ENCODE peak calls at places on chromosomes 2 and 18, in four cellular contexts. P is H9, L is H1, W is mesenchymal stem cell. J is an unnamed sample.

GRCh38 chr18:49238433-49239042 is 221.9 kb downstream of the DYM start:
- DNase-seq in L (no peak), P (no peak), W (peak), J (peak)

GRCh38 chr2:236001166-236001828 is 166.9 kb downstream of the GBX2 start:
- DNase-seq in P (no peak), L (no peak), W (no peak), J (no peak)

GRCh38 chr2:12979066-12979465 is 262.3 kb downstream of the TRIB2 start:
- DNase-seq in L (no peak), P (no peak), W (no peak), J (no peak)

GRCh38 chr2:48944961-48945360 is 189.4 kb upstream of the LHCGR start:
- DNase-seq in P (no peak), L (no peak), W (no peak), J (no peak)

GRCh38 chr2:17272649-17273048 is 245.6 kb downstream of the RAD51AP2 start:
- DNase-seq in L (no peak), W (no peak), P (no peak), J (no peak)

GRCh38 chr2:240983361-240983995 is 14.9 kb upstream of the SNED1 start:
- DNase-seq in P (peak), W (no peak), L (peak), J (no peak)

GRCh38 chr2:182456784-182457183 is 29.9 kb upstream of the PDE1A start:
- DNase-seq in L (no peak), P (no peak), W (peak), J (no peak)

GRCh38 chr2:15242936-15243461 is 318.1 kb downstream of the NBAS start:
- DNase-seq in P (no peak), W (no peak), L (no peak), J (no peak)

GRCh38 chr18:61546598-61546997 is 213.4 kb downstream of the CDH20 start:
- DNase-seq in W (peak), P (no peak), L (no peak), J (no peak)

GRCh38 chr18:75207298-75208054 is 1.5 kb downstream of the PTGR3 start:
- DNase-seq in P (no peak), W (peak), L (no peak), J (peak)

GRCh38 chr2:135150711-135151110 is 98.6 kb downstream of the RAB3GAP1 start:
- DNase-seq in P (no peak), L (no peak), W (peak), J (no peak)

GRCh38 chr2:229660951-229661350 is 53.4 kb downstream of the DNER start:
- DNase-seq in P (no peak), W (no peak), L (no peak), J (no peak)

GRCh38 chr2:102736607-102737409 is 25.0 kb upstream of the TMEM182 start:
- DNase-seq in L (peak), W (peak), P (peak), J (peak)

GRCh38 chr18:79640064-79640672 is 39.4 kb upstream of the CTDP1 start:
- DNase-seq in W (no peak), L (no peak), P (peak), J (no peak)

GRCh38 chr18:79610461-79611039 is 69.1 kb upstream of the CTDP1 start:
- DNase-seq in P (no peak), W (no peak), L (no peak), J (no peak)

GRCh38 chr2:195408811-195409210 is 248.2 kb upstream of the SLC39A10 start:
- DNase-seq in L (no peak), W (no peak), P (no peak), J (no peak)

GRCh38 chr2:195410272-195410671 is 246.8 kb upstream of the SLC39A10 start:
- DNase-seq in L (no peak), W (no peak), P (no peak), J (no peak)

GRCh38 chr2:195406886-195407603 is 250.0 kb upstream of the SLC39A10 start:
- DNase-seq in W (no peak), L (no peak), P (no peak), J (no peak)

GRCh38 chr2:195408196-195408595 is 248.8 kb upstream of the SLC39A10 start:
- DNase-seq in P (no peak), L (no peak), W (no peak), J (no peak)

DNA sequence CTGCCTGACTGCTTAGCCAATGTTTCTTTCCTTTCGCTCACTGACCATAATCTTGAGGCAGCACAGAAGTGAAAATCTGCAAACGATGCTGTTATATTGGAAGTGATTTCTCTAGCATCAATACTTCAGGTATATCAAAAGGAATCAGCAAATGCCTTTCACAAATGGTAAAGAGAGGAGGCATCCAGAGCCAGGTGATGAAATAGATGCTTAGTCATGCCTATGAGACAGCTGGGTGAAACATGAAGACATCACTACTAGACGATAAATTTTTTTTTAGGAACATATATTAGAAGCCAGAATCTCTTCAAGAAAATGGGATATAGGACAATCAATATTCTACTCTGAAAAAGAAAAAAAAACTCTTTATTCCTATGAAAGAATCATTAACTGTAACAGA is 249.2 kb upstream of the SLC39A10 start:
- DNase-seq in L (no peak), W (peak), P (no peak), J (no peak)
- H2AK5ac ChIP-seq in L (no peak), W (no peak), P (no peak), J (no peak)

GRCh38 chr2:38887902-38888554 is 1.6 kb upstream of the ARHGEF33 start:
- DNase-seq in W (no peak), P (no peak), L (no peak), J (no peak)
- H2BK15ac ChIP-seq in W (no peak), P (no peak), L (no peak), J (no peak)

DNA sequence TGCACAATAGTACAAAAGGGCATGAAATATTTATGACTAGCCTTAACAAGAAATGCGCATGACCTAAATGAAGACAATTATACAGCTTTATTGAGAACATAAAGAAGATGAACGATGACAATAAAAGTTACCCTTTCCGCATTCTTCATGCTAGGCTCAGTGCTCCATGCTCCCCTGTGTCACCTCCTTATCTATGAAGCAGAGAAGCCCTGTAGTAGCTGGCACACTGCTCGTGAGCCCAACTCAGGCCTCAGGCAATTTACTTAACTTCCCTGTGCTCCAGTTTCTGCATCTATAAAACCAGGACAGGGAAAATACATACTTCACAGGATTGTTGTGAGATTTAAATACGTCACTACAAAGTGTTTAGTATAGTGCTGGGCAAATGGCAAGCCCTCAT is 34.5 kb upstream of the NABP1 start:
- DNase-seq in W (no peak), P (no peak), L (no peak), J (no peak)
- H2BK12ac ChIP-seq in W (no peak), P (no peak), L (no peak), J (no peak)

DNA sequence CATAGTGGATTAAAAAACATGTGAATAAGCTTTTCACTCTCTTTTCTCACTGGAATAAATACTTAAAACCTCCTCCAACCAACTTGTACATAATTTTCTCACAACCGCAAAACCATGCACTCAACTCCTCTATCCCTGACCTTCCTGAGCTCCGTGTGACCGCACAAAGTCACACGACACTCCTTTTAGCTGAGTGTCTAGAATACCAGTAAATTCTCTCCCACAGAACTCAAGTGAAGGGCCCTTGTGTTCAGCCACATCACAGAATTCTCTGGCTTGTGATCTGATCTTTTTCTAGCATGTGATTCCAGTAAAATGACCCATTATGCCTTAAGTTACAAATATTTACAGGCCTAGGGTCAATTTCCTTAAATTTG is 91.2 kb upstream of the ARL4C start:
- DNase-seq in P (no peak), W (peak), L (no peak), J (no peak)
- H2AK5ac ChIP-seq in P (no peak), W (peak), L (no peak), J (no peak)

DNA sequence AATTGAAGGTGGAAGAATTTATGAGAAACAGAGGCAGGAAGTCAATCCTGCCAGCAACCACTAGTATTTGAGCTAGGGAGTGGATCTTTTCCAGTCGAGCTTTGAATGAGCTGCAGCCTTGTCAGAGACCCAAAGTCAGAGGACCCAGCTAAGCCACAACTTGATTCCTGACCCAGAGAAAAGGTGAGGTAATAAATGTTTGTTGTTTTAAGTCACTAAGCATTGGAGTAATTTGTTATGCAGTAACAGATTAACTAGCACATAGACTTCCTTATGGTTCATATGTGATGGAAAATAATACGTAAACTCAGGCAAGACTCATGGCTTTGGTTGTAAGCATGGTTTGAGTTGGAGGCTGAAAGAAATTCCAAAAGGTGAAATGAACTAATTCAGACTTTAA is 21.6 kb downstream of the EFEMP1 start:
- DNase-seq in W (no peak), L (no peak), P (no peak), J (no peak)
- H2BK15ac ChIP-seq in W (no peak), L (no peak), P (no peak), J (no peak)